ENCODE peak calls at places on chromosomes 5 and 9, in seven cellular contexts. O, J, R, Z, K, W and G are unnamed samples.

GRCh38 chr9:37029776-37030590 is 4.1 kb downstream of the PAX5 start:
- DNase-seq in O (no peak), J (no peak), R (no peak), Z (no peak), K (no peak), W (no peak), G (no peak)

GRCh38 chr9:96150324-96151023 is 151.5 kb downstream of the HSD17B3 start:
- DNase-seq in O (peak; percentile 44), J (no peak), R (no peak), Z (no peak), K (no peak), W (peak; percentile 62), G (no peak)

GRCh38 chr9:120755827-120756434 is 37.3 kb downstream of the FBXW2 start:
- DNase-seq in O (peak; percentile 50), J (no peak), R (peak; percentile 34), Z (no peak), K (peak; percentile 44), W (peak; percentile 82), G (no peak)

GRCh38 chr9:117715411-117715989 is 11.3 kb downstream of the TLR4 start:
- DNase-seq in O (no peak), J (no peak), R (no peak), Z (no peak), K (no peak), W (no peak), G (no peak)

GRCh38 chr9:34025062-34025461 is 23.6 kb downstream of the UBAP2 start:
- DNase-seq in O (no peak), J (no peak), R (peak; percentile 40), Z (no peak), K (no peak), W (no peak), G (no peak)

GRCh38 chr5:167743685-167744084 is 547.8 kb upstream of the WWC1 start:
- DNase-seq in O (no peak), J (no peak), R (peak; percentile 81), Z (no peak), K (no peak), W (no peak), G (no peak)

GRCh38 chr5:138604176-138604785 is 29.1 kb upstream of the HSPA9 start:
- DNase-seq in O (no peak), J (no peak), R (no peak), Z (no peak), K (no peak), W (no peak), G (no peak)

GRCh38 chr5:14386882-14387575 is 194.6 kb upstream of the OTULINL start:
- DNase-seq in O (no peak), J (no peak), R (peak; percentile 20), Z (no peak), K (no peak), W (no peak), G (no peak)

GRCh38 chr9:76562511-76562911 is 103.5 kb downstream of the GCNT1 start:
- DNase-seq in O (no peak), J (no peak), R (peak; percentile 59), Z (no peak), K (no peak), W (no peak), G (no peak)

GRCh38 chr5:146409081-146409671 is 38.0 kb upstream of the TCERG1 start:
- DNase-seq in O (no peak), J (no peak), R (peak; percentile 26), Z (no peak), K (no peak), W (no peak), G (no peak)

DNA sequence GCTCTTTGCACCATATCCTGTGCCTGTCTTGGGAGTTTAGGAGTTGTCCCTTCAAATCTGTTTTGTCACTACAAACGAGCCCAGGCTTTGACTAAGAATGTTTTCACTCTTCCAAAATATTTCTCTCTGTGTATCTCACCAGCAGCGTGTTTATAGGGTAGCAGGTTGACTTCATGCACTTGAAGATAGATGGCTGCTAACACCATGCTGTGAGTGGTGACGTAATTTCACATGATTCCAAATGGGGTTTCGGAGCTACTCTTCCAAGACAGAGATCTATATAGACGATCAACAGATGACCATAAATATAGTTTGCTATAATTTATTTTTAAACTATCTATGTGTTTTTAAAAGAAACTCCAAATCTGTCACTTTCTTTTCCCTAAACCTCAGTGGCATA is 30.6 kb downstream of the RORB start:
- DNase-seq in O (no peak), J (no peak), R (no peak), Z (no peak), K (no peak), W (no peak), G (no peak)
- H3K27ac ChIP-seq in O (no peak overlapping the region), J (no peak overlapping the region), R (no peak overlapping the region), Z (no peak overlapping the region), K (no peak overlapping the region), W (no peak overlapping the region), G (no peak overlapping the region)

DNA sequence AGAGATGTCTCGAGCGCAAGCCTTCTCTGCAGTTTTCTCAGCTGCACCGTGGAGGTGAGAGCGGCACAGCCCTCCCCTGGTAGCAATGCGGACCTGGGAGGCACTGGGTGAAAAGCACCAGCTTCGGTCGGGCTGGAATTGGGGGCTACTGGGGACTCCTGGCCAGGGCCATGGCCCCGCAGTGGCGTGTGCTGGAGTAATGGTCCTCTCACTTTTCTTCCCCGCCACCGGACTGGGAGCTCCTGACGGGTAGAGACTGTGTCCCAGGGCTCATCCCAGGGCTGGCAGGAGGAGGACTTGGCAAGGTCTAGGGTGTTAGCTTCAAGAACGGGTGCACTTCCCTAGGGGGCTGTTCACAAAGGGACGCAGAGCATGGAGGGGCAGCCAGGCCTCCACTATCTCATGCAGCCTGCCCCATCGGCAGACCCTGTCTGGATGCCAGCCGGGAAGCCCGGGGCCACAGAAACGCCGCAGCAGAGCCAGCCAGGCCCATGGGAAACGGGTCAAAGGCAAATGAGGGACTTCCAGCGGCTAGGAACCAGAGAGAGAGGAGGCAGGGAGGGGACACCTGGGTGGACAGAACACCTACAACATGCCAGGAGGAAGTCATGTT is 92.6 kb upstream of the MVB12B start:
- DNase-seq in O (no peak), J (no peak), R (no peak), Z (no peak), K (no peak), W (no peak), G (no peak)
- H3K27ac ChIP-seq in O (no peak overlapping the region), J (no peak overlapping the region), R (no peak overlapping the region), Z (no peak overlapping the region), K (no peak overlapping the region), W (no peak overlapping the region), G (no peak overlapping the region)

GRCh38 chr9:123784513-123784912 is 145.4 kb downstream of the DENND1A start:
- DNase-seq in O (no peak), J (no peak), R (peak; percentile 91), Z (no peak), K (no peak), W (no peak), G (no peak)

GRCh38 chr9:123789893-123790292 is 140.0 kb downstream of the DENND1A start:
- DNase-seq in O (no peak), J (no peak), R (no peak), Z (no peak), K (no peak), W (no peak), G (no peak)

DNA sequence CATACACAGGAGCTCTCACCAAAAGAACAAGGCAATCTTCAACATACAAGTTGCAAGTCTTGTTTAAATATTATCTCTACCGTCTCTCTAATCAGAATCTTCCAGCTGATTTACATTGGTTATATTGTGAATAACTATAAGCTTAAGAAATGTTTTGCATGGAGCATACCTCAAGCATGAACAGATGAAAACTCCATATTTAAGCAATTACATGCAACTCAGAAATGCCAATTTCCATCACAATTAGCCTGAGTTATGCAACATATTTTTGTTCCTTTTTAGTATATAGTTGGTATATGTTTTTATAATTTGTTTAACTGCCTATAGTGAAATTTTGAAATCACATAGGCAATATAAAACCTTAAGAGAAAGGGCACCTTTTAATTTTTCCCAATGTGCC is 142.5 kb downstream of the DENND1A start:
- DNase-seq in O (no peak), J (no peak), R (peak; percentile 12), Z (no peak), K (no peak), W (no peak), G (no peak)
- H3K27ac ChIP-seq in O (no peak overlapping the region), J (no peak overlapping the region), R (no peak overlapping the region), Z (no peak overlapping the region), K (no peak overlapping the region), W (no peak overlapping the region), G (no peak overlapping the region)

GRCh38 chr9:79382044-79382443 is 189.7 kb upstream of the TLE4 start:
- DNase-seq in O (no peak), J (no peak), R (no peak), Z (no peak), K (no peak), W (no peak), G (no peak)
- H3K27ac ChIP-seq in O (no peak overlapping the region), J (no peak overlapping the region), R (no peak overlapping the region), Z (no peak overlapping the region), K (no peak overlapping the region), W (no peak overlapping the region), G (no peak overlapping the region)

DNA sequence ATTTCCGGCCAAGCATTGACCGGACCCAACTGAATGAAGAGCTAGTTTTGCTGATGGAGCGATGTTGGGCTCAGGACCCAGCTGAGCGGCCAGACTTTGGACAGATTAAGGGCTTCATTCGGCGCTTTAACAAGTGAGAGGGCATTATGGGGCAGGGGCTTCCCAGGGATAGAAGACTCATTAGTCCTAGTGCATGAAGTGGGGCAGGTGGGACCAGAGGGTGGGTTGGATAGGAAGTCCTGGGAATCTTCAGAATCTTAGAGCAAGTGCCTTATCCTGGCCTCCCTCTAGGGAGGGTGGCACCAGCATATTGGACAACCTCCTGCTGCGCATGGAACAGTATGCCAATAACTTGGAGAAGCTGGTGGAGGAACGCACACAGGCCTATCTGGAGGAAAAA is 6.0 kb downstream of the SPAG8 start:
- DNase-seq in O (no peak), J (no peak), R (no peak), Z (no peak), K (no peak), W (no peak), G (no peak)
- H3K27ac ChIP-seq in O (no peak overlapping the region), J (no peak overlapping the region), R (no peak overlapping the region), Z (no peak overlapping the region), K (no peak overlapping the region), W (no peak overlapping the region), G (no peak overlapping the region)

DNA sequence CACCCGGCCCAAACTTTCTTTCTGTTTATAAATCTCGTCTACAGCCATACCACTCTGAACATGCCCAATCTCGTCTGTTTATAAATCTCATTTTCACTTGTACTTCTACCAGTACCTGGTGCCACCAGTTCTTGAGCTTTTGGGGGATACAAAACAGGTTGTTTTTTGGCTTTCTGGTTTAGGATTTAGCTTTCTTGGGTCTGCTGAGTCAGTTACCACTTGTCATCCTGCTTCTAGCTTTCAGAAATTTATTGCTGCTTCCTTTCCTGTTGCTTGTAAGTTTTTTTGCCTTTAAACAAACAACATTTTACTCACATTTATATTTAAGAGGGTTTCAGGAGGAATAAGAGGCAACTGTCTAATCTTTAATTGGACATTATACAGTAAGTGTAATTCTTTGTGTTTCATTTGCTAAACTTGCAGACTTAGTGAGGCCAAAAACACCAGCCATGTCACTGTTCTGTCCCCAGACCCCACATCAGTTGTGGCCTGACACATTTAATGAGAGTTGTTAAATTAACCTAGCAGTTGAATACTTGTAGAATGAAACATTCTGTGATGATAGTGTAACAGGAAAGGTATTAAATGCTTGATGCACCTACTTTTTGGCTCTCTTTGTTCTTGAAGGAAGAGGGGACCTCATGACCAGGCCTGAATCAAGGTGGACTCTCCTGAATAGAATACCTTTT is 11.8 kb downstream of the NDFIP1 start:
- DNase-seq in O (no peak), J (no peak), R (no peak), Z (no peak), K (no peak), W (no peak), G (no peak)
- H3K27ac ChIP-seq in O (no peak overlapping the region), J (no peak overlapping the region), R (no peak overlapping the region), Z (no peak overlapping the region), K (no peak overlapping the region), W (no peak overlapping the region), G (no peak overlapping the region)